ENCODE peak calls at places on chromosomes 4 and X, in seven cellular contexts. One of them, this sample, is unnamed.

GRCh38 chr4:87423313-87424031 is 1.1 kb downstream of the NUDT9 start:
- DNase-seq in caudate nucleus: no peak
- DNase-seq in A172: no peak
- DNase-seq in T-helper 2 cell: no peak
- DNase-seq in CD4-positive, alpha-beta T cell: no peak
- DNase-seq in NCI-H460: no peak
- DNase-seq in GM12891: no peak
- DNase-seq in this sample: peak

GRCh38 chr4:142512161-142512560 is 333.9 kb downstream of the INPP4B start:
- DNase-seq in caudate nucleus: no peak
- DNase-seq in A172: no peak
- DNase-seq in T-helper 2 cell: no peak
- DNase-seq in CD4-positive, alpha-beta T cell: no peak
- DNase-seq in NCI-H460: no peak
- DNase-seq in GM12891: no peak
- DNase-seq in this sample: peak

GRCh38 chrX:156005144-156005543 is 7.6 kb downstream of the IL9R start:
- DNase-seq in caudate nucleus: no peak
- DNase-seq in A172: no peak
- DNase-seq in T-helper 2 cell: no peak
- DNase-seq in CD4-positive, alpha-beta T cell: no peak
- DNase-seq in NCI-H460: no peak
- DNase-seq in GM12891: no peak
- DNase-seq in this sample: no peak

GRCh38 chrX:43716696-43717095 is 60.6 kb downstream of the MAOA start:
- DNase-seq in caudate nucleus: no peak
- DNase-seq in A172: peak
- DNase-seq in T-helper 2 cell: no peak
- DNase-seq in CD4-positive, alpha-beta T cell: no peak
- DNase-seq in NCI-H460: no peak
- DNase-seq in GM12891: no peak
- DNase-seq in this sample: no peak

GRCh38 chrX:1661048-1661921 is 46.4 kb downstream of the ASMT start:
- DNase-seq in caudate nucleus: peak
- DNase-seq in A172: no peak
- DNase-seq in T-helper 2 cell: peak
- DNase-seq in CD4-positive, alpha-beta T cell: peak
- DNase-seq in NCI-H460: peak
- DNase-seq in GM12891: peak
- DNase-seq in this sample: peak

GRCh38 chr4:151045907-151046306 is 30.8 kb upstream of the LRBA start:
- DNase-seq in caudate nucleus: no peak
- DNase-seq in A172: no peak
- DNase-seq in T-helper 2 cell: no peak
- DNase-seq in CD4-positive, alpha-beta T cell: no peak
- DNase-seq in NCI-H460: no peak
- DNase-seq in GM12891: no peak
- DNase-seq in this sample: no peak

GRCh38 chr4:173782660-173783059 is 252.6 kb upstream of the HAND2 start:
- DNase-seq in caudate nucleus: no peak
- DNase-seq in A172: no peak
- DNase-seq in T-helper 2 cell: no peak
- DNase-seq in CD4-positive, alpha-beta T cell: no peak
- DNase-seq in NCI-H460: no peak
- DNase-seq in GM12891: no peak
- DNase-seq in this sample: no peak

GRCh38 chr4:26978387-26979071 is 117.9 kb downstream of the STIM2 start:
- DNase-seq in caudate nucleus: no peak
- DNase-seq in A172: no peak
- DNase-seq in T-helper 2 cell: no peak
- DNase-seq in CD4-positive, alpha-beta T cell: no peak
- DNase-seq in NCI-H460: no peak
- DNase-seq in GM12891: no peak
- DNase-seq in this sample: no peak

GRCh38 chr4:153466637-153467153 is 535 bp downstream of the TMEM131L start:
- DNase-seq in caudate nucleus: no peak
- DNase-seq in A172: no peak
- DNase-seq in T-helper 2 cell: no peak
- DNase-seq in CD4-positive, alpha-beta T cell: no peak
- DNase-seq in NCI-H460: no peak
- DNase-seq in GM12891: no peak
- DNase-seq in this sample: peak

GRCh38 chr4:99208719-99209075 is 10.3 kb downstream of the ADH6 start:
- DNase-seq in caudate nucleus: no peak
- DNase-seq in A172: no peak
- DNase-seq in T-helper 2 cell: no peak
- DNase-seq in CD4-positive, alpha-beta T cell: no peak
- DNase-seq in NCI-H460: no peak
- DNase-seq in GM12891: no peak
- DNase-seq in this sample: no peak

GRCh38 chrX:135740683-135741149 is 27.3 kb downstream of the CT45A3 start:
- DNase-seq in caudate nucleus: no peak
- DNase-seq in A172: peak
- DNase-seq in T-helper 2 cell: peak
- DNase-seq in CD4-positive, alpha-beta T cell: peak
- DNase-seq in NCI-H460: peak
- DNase-seq in GM12891: no peak
- DNase-seq in this sample: peak

GRCh38 chr4:109816082-109816442 is 500 bp downstream of the GAR1 start:
- DNase-seq in caudate nucleus: no peak
- DNase-seq in A172: no peak
- DNase-seq in T-helper 2 cell: peak
- DNase-seq in CD4-positive, alpha-beta T cell: peak
- DNase-seq in NCI-H460: no peak
- DNase-seq in GM12891: peak
- DNase-seq in this sample: peak

GRCh38 chr4:121464854-121465253 is 84.0 kb upstream of the QRFPR start:
- DNase-seq in caudate nucleus: no peak
- DNase-seq in A172: no peak
- DNase-seq in T-helper 2 cell: no peak
- DNase-seq in CD4-positive, alpha-beta T cell: no peak
- DNase-seq in NCI-H460: no peak
- DNase-seq in GM12891: no peak
- DNase-seq in this sample: no peak

This sample was measured in RWPE1.